ENCODE peak calls at places on chromosome 21, in eight cellular contexts. J is transverse colon, Q is fibroblast of lung, D is colonic mucosa, T is left lung, E is kidney, W is cardiac muscle cell, L is heart right ventricle. N is an unnamed sample.

GRCh38 chr21:43866233-43866632 is 1.2 kb downstream of the AGPAT3 start:
- DNase-seq in J (peak; percentile 58), Q (peak; percentile 56), D (peak; percentile 64), T (peak; percentile 75), E (no peak), W (peak; percentile 56), L (peak; percentile 58), N (no peak)

GRCh38 chr21:36686955-36687354 is 12.0 kb upstream of the SIM2 start:
- DNase-seq in J (no peak), Q (no peak), D (no peak), T (no peak), E (no peak), W (no peak), L (no peak), N (no peak)

GRCh38 chr21:36654341-36654740 is 44.6 kb upstream of the SIM2 start:
- DNase-seq in J (no peak), Q (no peak), D (no peak), T (no peak), E (no peak), W (no peak), L (no peak), N (no peak)

GRCh38 chr21:42309753-42310213 is 5.4 kb downstream of the TFF3 start:
- DNase-seq in J (peak; percentile 80), Q (no peak), D (peak; percentile 85), T (peak; percentile 86), E (peak; percentile 75), W (peak; percentile 33), L (peak; percentile 37), N (peak; percentile 76)

GRCh38 chr21:36707763-36708511 is 9.0 kb downstream of the SIM2 start:
- DNase-seq in J (no peak), Q (no peak), D (no peak), T (no peak), E (no peak), W (no peak), L (no peak), N (no peak)

GRCh38 chr21:43318841-43319781 is 107.8 kb downstream of the SIK1 start:
- DNase-seq in J (peak; percentile 46), Q (peak; percentile 53), D (no peak), T (peak; percentile 52), E (peak; percentile 75), W (peak; percentile 56), L (peak; percentile 75), N (no peak)

GRCh38 chr21:14215971-14216621 is at the start of gene RBM11:
- DNase-seq in J (peak; percentile 84), Q (peak; percentile 6), D (peak; percentile 78), T (peak; percentile 93), E (peak; percentile 85), W (peak; percentile 52), L (peak; percentile 29), N (peak; percentile 86)

GRCh38 chr21:42614811-42615342 is 38.5 kb upstream of the PDE9A start:
- DNase-seq in J (peak; percentile 37), Q (no peak), D (peak; percentile 50), T (no peak), E (peak; percentile 88), W (no peak), L (no peak), N (peak; percentile 67)

GRCh38 chr21:42657676-42658319 is 4.4 kb downstream of the PDE9A start:
- DNase-seq in J (no peak), Q (no peak), D (no peak), T (peak; percentile 76), E (peak; percentile 65), W (no peak), L (no peak), N (no peak)

GRCh38 chr21:38048241-38048640 is 132.0 kb upstream of the KCNJ6 start:
- DNase-seq in J (no peak), Q (no peak), D (no peak), T (no peak), E (no peak), W (no peak), L (no peak), N (no peak)

GRCh38 chr21:19198801-19199200 is 795.2 kb upstream of the TMPRSS15 start:
- DNase-seq in J (no peak), Q (no peak), D (no peak), T (no peak), E (no peak), W (no peak), L (no peak), N (no peak)

GRCh38 chr21:45033791-45034555 is 40.4 kb upstream of the ADARB1 start:
- DNase-seq in J (no peak), Q (no peak), D (no peak), T (peak; percentile 58), E (no peak), W (peak; percentile 89), L (no peak), N (no peak)

GRCh38 chr21:42097860-42098259 is 26.7 kb downstream of the UMODL1 start:
- DNase-seq in J (peak; percentile 74), Q (peak; percentile 98), D (peak; percentile 76), T (peak; percentile 39), E (peak; percentile 37), W (peak; percentile 85), L (peak; percentile 32), N (no peak)

GRCh38 chr21:38223893-38224540 is 32.8 kb upstream of the KCNJ15 start:
- DNase-seq in J (no peak), Q (peak; percentile 40), D (peak; percentile 16), T (no peak), E (no peak), W (peak; percentile 59), L (no peak), N (no peak)

GRCh38 chr21:44024895-44025353 is 12.8 kb downstream of the TRAPPC10 start:
- DNase-seq in J (peak; percentile 17), Q (peak; percentile 79), D (no peak), T (no peak), E (no peak), W (peak; percentile 83), L (peak; percentile 56), N (peak; percentile 68)

GRCh38 chr21:34073749-34074282 is 438 bp downstream of the MRPS6 start:
- DNase-seq in J (peak; percentile 52), Q (no peak), D (peak; percentile 37), T (peak; percentile 91), E (peak; percentile 77), W (no peak), L (no peak), N (peak; percentile 61)

GRCh38 chr21:33205476-33205875 is 24.3 kb upstream of the IFNAR2 start:
- DNase-seq in J (no peak), Q (no peak), D (no peak), T (no peak), E (no peak), W (no peak), L (no peak), N (no peak)

GRCh38 chr21:45166931-45167330 is 92.6 kb downstream of the ADARB1 start:
- DNase-seq in J (no peak), Q (no peak), D (no peak), T (no peak), E (no peak), W (no peak), L (no peak), N (no peak)

GRCh38 chr21:30194701-30195299 is 21.1 kb downstream of the CLDN8 start:
- DNase-seq in J (no peak), Q (no peak), D (peak; percentile 47), T (no peak), E (no peak), W (peak; percentile 62), L (no peak), N (no peak)

GRCh38 chr21:43703068-43703880 is 15.7 kb upstream of the PDXK start:
- DNase-seq in J (peak; percentile 78), Q (peak; percentile 74), D (peak; percentile 68), T (peak; percentile 80), E (peak; percentile 80), W (peak; percentile 88), L (peak; percentile 53), N (peak; percentile 72)

DNA sequence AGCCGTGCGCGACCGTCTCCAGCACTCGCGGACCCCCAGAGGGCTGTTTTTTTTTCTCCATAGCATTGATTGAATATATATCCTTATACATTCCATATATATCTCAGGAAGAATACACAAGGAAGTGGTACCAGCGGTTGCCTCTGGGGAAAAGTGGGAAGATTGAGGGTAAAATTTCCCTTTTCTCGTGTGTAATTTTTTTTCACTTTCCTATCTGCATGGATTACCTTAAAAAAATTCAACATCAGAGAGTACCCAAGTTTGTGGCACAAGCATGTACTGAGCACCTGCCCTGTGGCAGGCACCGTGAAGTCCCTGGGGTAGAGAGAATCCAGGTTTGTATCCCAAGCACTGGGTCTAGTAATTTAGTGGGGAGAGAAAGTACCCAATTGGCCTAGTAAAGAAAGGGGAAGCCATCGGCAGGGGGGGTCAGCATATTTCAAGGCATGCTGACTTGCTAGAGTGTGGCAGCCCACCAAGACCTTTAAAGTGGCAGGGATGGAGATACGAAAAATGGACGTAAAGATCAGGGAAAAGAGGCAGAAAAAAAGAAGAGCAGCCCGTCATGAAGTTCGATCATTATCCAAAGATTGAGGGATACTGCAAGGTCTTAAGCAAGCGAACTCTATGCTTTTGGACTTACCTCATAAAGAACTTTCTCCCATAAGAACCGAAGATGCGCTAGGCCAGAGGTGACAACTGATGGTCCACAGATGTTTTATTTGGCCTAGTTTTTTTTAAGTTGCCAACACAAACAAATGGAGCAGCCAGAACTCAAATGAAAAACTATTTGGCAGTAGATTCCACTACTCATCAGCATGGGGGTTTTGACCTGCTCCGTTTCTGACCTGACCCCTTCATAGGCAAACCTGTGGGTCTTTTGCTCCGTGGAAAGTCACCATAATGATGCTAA is 1.5 kb upstream of the HMGN1 start:
- DNase-seq in J (no peak), Q (no peak), D (peak; percentile 22), T (no peak), E (no peak), W (no peak), L (no peak), N (no peak)
- TF ChIP-seq CTCF in J (peak; percentile 11), Q (no peak), D (peak; percentile 13), T (no peak), E (no peak), W (no peak), L (no peak), N (no peak)

GRCh38 chr21:46285761-46286667 is at the start of gene YBEY:
- DNase-seq in J (peak; percentile 93), Q (peak; percentile 92), D (peak; percentile 91), T (peak; percentile 97), E (peak; percentile 96), W (peak; percentile 96), L (peak; percentile 91), N (peak; percentile 93)
- H3K4me1 ChIP-seq in J (peaks cover 24% of the 10 kb centered on the region), Q (peaks cover 5% of the 10 kb centered on the region), D (peaks cover 29% of the 10 kb centered on the region), T (peaks cover 69% of the 10 kb centered on the region), E (peaks cover 21% of the 10 kb centered on the region), W (peaks cover 19% of the 10 kb centered on the region), L (peaks cover 56% of the 10 kb centered on the region), N (peaks cover 66% of the 10 kb centered on the region)

GRCh38 chr21:24045775-24046215 is 1561.5 kb downstream of the MRPL39 start:
- DNase-seq in J (peak; percentile 10), Q (peak; percentile 94), D (peak; percentile 27), T (no peak), E (peak; percentile 69), W (peak; percentile 89), L (peak; percentile 53), N (peak; percentile 47)
- TF ChIP-seq CTCF in J (no peak), Q (peak; percentile 63), D (no peak), T (no peak), E (peak; percentile 6), W (peak; percentile 48), L (peak; percentile 38), N (peak; percentile 33)

GRCh38 chr21:35343046-35343816 is 294.1 kb upstream of the RUNX1 start:
- DNase-seq in J (no peak), Q (peak; percentile 56), D (no peak), T (no peak), E (no peak), W (peak; percentile 40), L (no peak), N (no peak)
- H3K4me1 ChIP-seq in J (no peaks in the 10 kb centered on the region), Q (no peaks in the 10 kb centered on the region), D (no peaks in the 10 kb centered on the region), T (no peaks in the 10 kb centered on the region), E (no peaks in the 10 kb centered on the region), W (no peaks in the 10 kb centered on the region), L (no peaks in the 10 kb centered on the region), N (no peaks in the 10 kb centered on the region)